ENCODE peak calls at places on chromosomes 12 and 14, in four cellular contexts. M is right lobe of liver, Z is stomach, U is K562. C is an unnamed sample. For H3K27me3, the result is how much of the 10 kb centered on the place peaks cover.

GRCh38 chr14:104202259-104203070 is 64.1 kb downstream of the KIF26A start:
- DNase-seq in M (no peak), Z (peak), U (no peak), C (peak)

GRCh38 chr14:71629250-71629649 is 303.0 kb upstream of the RGS6 start:
- DNase-seq in M (no peak), Z (no peak), U (no peak), C (no peak)

GRCh38 chr14:71651228-71651627 is 281.0 kb upstream of the RGS6 start:
- DNase-seq in M (no peak), Z (no peak), U (no peak), C (no peak)

GRCh38 chr12:60191676-60192359 is 596.0 kb downstream of the SLC16A7 start:
- DNase-seq in M (no peak), Z (no peak), U (no peak), C (no peak)

GRCh38 chr14:92906420-92906819 is 16.5 kb upstream of the CHGA start:
- DNase-seq in M (no peak), Z (no peak), U (no peak), C (no peak)

GRCh38 chr14:76589246-76589645 is 172.0 kb upstream of the VASH1 start:
- DNase-seq in M (no peak), Z (no peak), U (no peak), C (no peak)

GRCh38 chr12:76947270-76947669 is 68.5 kb upstream of the CSRP2 start:
- DNase-seq in M (no peak), Z (no peak), U (no peak), C (no peak)

GRCh38 chr14:21264025-21264801 is 5.0 kb downstream of the HNRNPC start:
- DNase-seq in M (no peak), Z (no peak), U (no peak), C (no peak)

GRCh38 chr12:25347716-25348261 is 97.1 kb upstream of the KRAS start:
- DNase-seq in M (no peak), Z (no peak), U (no peak), C (no peak)

GRCh38 chr14:53963491-53964227 is 7.0 kb upstream of the BMP4 start:
- DNase-seq in M (peak), Z (peak), U (no peak), C (peak)

GRCh38 chr14:95993768-95994592 is 45.2 kb upstream of the C14orf132 start:
- DNase-seq in M (no peak), Z (no peak), U (peak), C (peak)

GRCh38 chr12:106171117-106171750 is 32.5 kb upstream of the NUAK1 start:
- DNase-seq in M (no peak), Z (no peak), U (no peak), C (no peak)

GRCh38 chr14:80003138-80003537 is 208.2 kb downstream of the DIO2 start:
- DNase-seq in M (no peak), Z (no peak), U (no peak), C (peak)

DNA sequence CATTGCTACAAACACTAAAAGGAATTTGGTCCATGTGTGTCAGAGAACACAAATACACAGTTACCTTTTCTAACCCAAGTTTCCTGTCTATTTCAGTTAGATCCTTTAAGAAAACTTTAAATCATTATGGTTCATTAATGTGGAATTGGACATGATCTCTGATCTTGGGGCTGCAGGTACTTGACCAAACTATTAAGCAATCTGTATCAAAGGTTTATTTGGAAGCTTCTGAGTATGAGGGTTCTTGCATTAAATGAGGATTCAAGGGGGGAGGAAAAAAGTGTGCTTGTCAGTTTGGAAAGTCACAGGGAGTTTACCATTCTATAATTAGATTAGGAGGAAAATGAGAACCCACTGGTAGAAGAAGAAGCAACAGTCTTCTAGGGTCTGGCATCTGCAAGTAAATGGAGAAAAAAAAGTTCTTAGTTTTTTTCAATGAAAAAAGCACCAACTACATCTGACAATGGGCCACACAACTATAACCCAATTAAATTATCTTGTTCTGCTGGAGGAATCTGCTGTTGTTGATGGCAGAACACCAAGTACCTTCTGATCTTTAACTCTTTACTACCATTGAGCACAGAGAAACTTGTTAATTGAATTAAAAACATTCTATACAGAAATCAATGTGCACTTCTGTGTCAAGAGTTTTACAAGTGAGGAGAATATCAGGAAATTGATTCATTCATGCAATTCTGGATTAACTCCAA is 17.5 kb downstream of the GTSF1 start:
- DNase-seq in M (no peak), Z (no peak), U (no peak), C (no peak)
- H3K27me3 ChIP-seq in M (under half), Z (under half), U (under half), C (under half)

DNA sequence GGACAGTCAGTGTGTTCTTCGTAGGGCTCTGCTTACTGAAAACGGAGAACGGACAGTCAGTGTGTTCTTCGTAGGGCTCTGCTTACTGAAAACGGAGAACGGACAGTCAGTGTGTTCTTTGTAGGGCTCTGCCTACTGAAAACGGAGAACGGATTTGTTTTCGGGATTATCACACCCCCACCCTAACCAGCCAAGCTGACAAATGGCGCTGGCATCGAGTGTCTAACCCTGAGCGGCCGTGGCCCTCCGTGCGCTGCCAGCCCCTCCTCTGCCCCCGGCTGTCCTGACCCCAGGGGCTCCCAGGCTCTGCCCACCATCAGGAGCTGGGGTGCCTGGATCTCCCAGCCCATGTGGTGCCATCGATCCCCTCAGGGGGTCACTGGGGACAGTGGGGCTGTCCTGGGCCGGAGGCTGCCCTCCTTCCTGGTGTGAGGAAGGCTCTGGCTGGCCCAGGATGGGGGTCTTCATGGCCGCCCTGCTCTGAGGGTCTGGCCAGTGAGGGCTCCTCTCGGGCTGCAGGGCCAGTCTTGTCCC is 57.3 kb downstream of the FBRSL1 start:
- DNase-seq in M (no peak), Z (no peak), U (no peak), C (no peak)
- H3K27me3 ChIP-seq in M (under half), Z (under half), U (under half), C (under half)

GRCh38 chr12:48017921-48018617 is 13.8 kb upstream of the COL2A1 start:
- DNase-seq in M (no peak), Z (no peak), U (no peak), C (no peak)
- H3K27me3 ChIP-seq in M (under half), Z (under half), U (half or more), C (under half)

GRCh38 chr12:114701104-114701414 is 17.1 kb upstream of the TBX3 start:
- DNase-seq in M (no peak), Z (no peak), U (no peak), C (no peak)
- H3K27me3 ChIP-seq in M (under half), Z (under half), U (half or more), C (under half)

GRCh38 chr12:4915752-4916151 is 6.0 kb downstream of the KCNA1 start:
- DNase-seq in M (no peak), Z (no peak), U (no peak), C (no peak)

GRCh38 chr12:4914720-4915119 is 5.0 kb downstream of the KCNA1 start:
- DNase-seq in M (no peak), Z (no peak), U (no peak), C (no peak)

GRCh38 chr12:4918950-4919660 is 9.4 kb downstream of the KCNA1 start:
- DNase-seq in M (no peak), Z (no peak), U (no peak), C (peak)
- H3K27me3 ChIP-seq in M (under half), Z (under half), U (under half), C (under half)

DNA sequence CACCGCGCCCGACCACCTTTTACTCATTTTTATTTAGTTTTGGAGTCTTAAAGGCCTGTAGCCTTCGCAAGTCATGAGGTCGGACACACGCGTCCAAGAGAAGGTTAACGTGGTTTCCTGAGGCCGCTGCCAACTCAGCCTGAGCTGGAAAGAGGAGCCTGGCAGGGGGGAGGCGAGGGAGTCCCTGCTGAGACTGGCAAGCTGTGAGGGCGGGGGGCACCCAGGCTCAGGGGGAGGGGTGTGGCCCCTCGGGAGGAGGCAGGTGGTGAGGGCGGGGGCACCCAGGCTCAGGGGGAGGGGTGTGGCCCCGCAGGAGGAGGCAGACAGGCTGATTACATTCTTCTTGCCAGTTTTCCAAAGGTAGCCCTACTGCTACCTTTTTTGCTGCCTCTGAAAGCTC is 143.2 kb downstream of the PIWIL1 start:
- DNase-seq in M (no peak), Z (no peak), U (no peak), C (no peak)
- H3K27me3 ChIP-seq in M (under half), Z (under half), U (half or more), C (under half)